ENCODE peak calls at places on chromosomes 16 and 17, in nine cellular contexts. One of them, this sample, is unnamed.

GRCh38 chr17:28849281-28849680 is 5.5 kb upstream of the ERAL1 start:
- DNase-seq in heart left ventricle: no peak
- DNase-seq in BJ: no peak
- DNase-seq in adrenal gland: no peak
- DNase-seq in hepatocyte: no peak
- DNase-seq in prostate gland: no peak
- DNase-seq in WERI-Rb-1: no peak
- DNase-seq in NT2/D1: no peak
- DNase-seq in brain microvascular endothelial cell: no peak
- DNase-seq in this sample: no peak

GRCh38 chr17:185445-186138 is 4.1 kb upstream of the DOC2B start:
- DNase-seq in heart left ventricle: no peak
- DNase-seq in BJ: no peak
- DNase-seq in adrenal gland: no peak
- DNase-seq in hepatocyte: no peak
- DNase-seq in prostate gland: no peak
- DNase-seq in WERI-Rb-1: no peak
- DNase-seq in NT2/D1: no peak
- DNase-seq in brain microvascular endothelial cell: no peak
- DNase-seq in this sample: peak; percentile 25

GRCh38 chr16:48317614-48318013 is 67.6 kb downstream of the SIAH1 start:
- DNase-seq in heart left ventricle: no peak
- DNase-seq in BJ: no peak
- DNase-seq in adrenal gland: no peak
- DNase-seq in hepatocyte: no peak
- DNase-seq in prostate gland: no peak
- DNase-seq in WERI-Rb-1: no peak
- DNase-seq in NT2/D1: no peak
- DNase-seq in brain microvascular endothelial cell: peak; percentile 87
- DNase-seq in this sample: no peak

GRCh38 chr17:79549111-79549915 is 61.5 kb downstream of the RBFOX3 start:
- DNase-seq in heart left ventricle: no peak
- DNase-seq in BJ: no peak
- DNase-seq in adrenal gland: no peak
- DNase-seq in hepatocyte: no peak
- DNase-seq in prostate gland: no peak
- DNase-seq in WERI-Rb-1: peak; percentile 94
- DNase-seq in NT2/D1: no peak
- DNase-seq in brain microvascular endothelial cell: no peak
- DNase-seq in this sample: no peak

GRCh38 chr16:1662543-1662942 is 15.5 kb upstream of the JPT2 start:
- DNase-seq in heart left ventricle: no peak
- DNase-seq in BJ: no peak
- DNase-seq in adrenal gland: no peak
- DNase-seq in hepatocyte: no peak
- DNase-seq in prostate gland: no peak
- DNase-seq in WERI-Rb-1: no peak
- DNase-seq in NT2/D1: no peak
- DNase-seq in brain microvascular endothelial cell: no peak
- DNase-seq in this sample: no peak

GRCh38 chr16:66658860-66659190 is 37.7 kb downstream of the CMTM4 start:
- DNase-seq in heart left ventricle: no peak
- DNase-seq in BJ: no peak
- DNase-seq in adrenal gland: no peak
- DNase-seq in hepatocyte: no peak
- DNase-seq in prostate gland: no peak
- DNase-seq in WERI-Rb-1: no peak
- DNase-seq in NT2/D1: no peak
- DNase-seq in brain microvascular endothelial cell: no peak
- DNase-seq in this sample: no peak

GRCh38 chr17:59361386-59361785 is 29.9 kb downstream of the YPEL2 start:
- DNase-seq in heart left ventricle: no peak
- DNase-seq in BJ: peak; percentile 87
- DNase-seq in adrenal gland: no peak
- DNase-seq in hepatocyte: no peak
- DNase-seq in prostate gland: no peak
- DNase-seq in WERI-Rb-1: no peak
- DNase-seq in NT2/D1: no peak
- DNase-seq in brain microvascular endothelial cell: peak; percentile 94
- DNase-seq in this sample: no peak

GRCh38 chr17:16923097-16923903 is 48.6 kb downstream of the TNFRSF13B start:
- DNase-seq in heart left ventricle: no peak
- DNase-seq in BJ: no peak
- DNase-seq in adrenal gland: no peak
- DNase-seq in hepatocyte: no peak
- DNase-seq in prostate gland: no peak
- DNase-seq in WERI-Rb-1: no peak
- DNase-seq in NT2/D1: no peak
- DNase-seq in brain microvascular endothelial cell: no peak
- DNase-seq in this sample: no peak

GRCh38 chr17:3980381-3980975 is 16.2 kb upstream of the ATP2A3 start:
- DNase-seq in heart left ventricle: no peak
- DNase-seq in BJ: no peak
- DNase-seq in adrenal gland: no peak
- DNase-seq in hepatocyte: no peak
- DNase-seq in prostate gland: no peak
- DNase-seq in WERI-Rb-1: no peak
- DNase-seq in NT2/D1: no peak
- DNase-seq in brain microvascular endothelial cell: no peak
- DNase-seq in this sample: no peak

GRCh38 chr17:55742272-55743102 is 8.4 kb upstream of the PCTP start:
- DNase-seq in heart left ventricle: no peak
- DNase-seq in BJ: no peak
- DNase-seq in adrenal gland: no peak
- DNase-seq in hepatocyte: no peak
- DNase-seq in prostate gland: no peak
- DNase-seq in WERI-Rb-1: no peak
- DNase-seq in NT2/D1: no peak
- DNase-seq in brain microvascular endothelial cell: no peak
- DNase-seq in this sample: peak; percentile 31
- H3K4me3 ChIP-seq in heart left ventricle: no peak overlapping the region
- H3K4me3 ChIP-seq in BJ: no peak overlapping the region
- H3K4me3 ChIP-seq in adrenal gland: no peak overlapping the region
- H3K4me3 ChIP-seq in hepatocyte: no peak overlapping the region
- H3K4me3 ChIP-seq in prostate gland: no peak overlapping the region
- H3K4me3 ChIP-seq in WERI-Rb-1: no peak overlapping the region
- H3K4me3 ChIP-seq in NT2/D1: no peak overlapping the region
- H3K4me3 ChIP-seq in brain microvascular endothelial cell: no peak overlapping the region
- H3K4me3 ChIP-seq in this sample: no peak overlapping the region

GRCh38 chr16:53787423-53787822 is 83.5 kb downstream of the FTO start:
- DNase-seq in heart left ventricle: no peak
- DNase-seq in BJ: no peak
- DNase-seq in adrenal gland: no peak
- DNase-seq in hepatocyte: no peak
- DNase-seq in prostate gland: no peak
- DNase-seq in WERI-Rb-1: no peak
- DNase-seq in NT2/D1: no peak
- DNase-seq in brain microvascular endothelial cell: no peak
- DNase-seq in this sample: no peak
- H3K36me3 ChIP-seq in heart left ventricle: no peaks in the 10 kb centered on the region
- H3K36me3 ChIP-seq in BJ: no peaks in the 10 kb centered on the region
- H3K36me3 ChIP-seq in adrenal gland: no peaks in the 10 kb centered on the region
- H3K36me3 ChIP-seq in hepatocyte: no peaks in the 10 kb centered on the region
- H3K36me3 ChIP-seq in prostate gland: no peaks in the 10 kb centered on the region
- H3K36me3 ChIP-seq in WERI-Rb-1: no peaks in the 10 kb centered on the region
- H3K36me3 ChIP-seq in NT2/D1: no peaks in the 10 kb centered on the region
- H3K36me3 ChIP-seq in brain microvascular endothelial cell: no peaks in the 10 kb centered on the region
- H3K36me3 ChIP-seq in this sample: no peaks in the 10 kb centered on the region

GRCh38 chr16:69311115-69311532 is at the start of gene VPS4A:
- DNase-seq in heart left ventricle: peak; percentile 97
- DNase-seq in BJ: peak; percentile 71
- DNase-seq in adrenal gland: peak; percentile 96
- DNase-seq in hepatocyte: peak; percentile 99
- DNase-seq in prostate gland: peak; percentile 95
- DNase-seq in WERI-Rb-1: peak; percentile 96
- DNase-seq in NT2/D1: peak; percentile 93
- DNase-seq in brain microvascular endothelial cell: peak; percentile 93
- DNase-seq in this sample: peak; percentile 97

GRCh38 chr16:69310479-69311114 is 553 bp upstream of the VPS4A start:
- DNase-seq in heart left ventricle: no peak
- DNase-seq in BJ: no peak
- DNase-seq in adrenal gland: no peak
- DNase-seq in hepatocyte: no peak
- DNase-seq in prostate gland: no peak
- DNase-seq in WERI-Rb-1: no peak
- DNase-seq in NT2/D1: no peak
- DNase-seq in brain microvascular endothelial cell: no peak
- DNase-seq in this sample: no peak

GRCh38 chr16:69313469-69313868 is 2.3 kb downstream of the VPS4A start:
- DNase-seq in heart left ventricle: no peak
- DNase-seq in BJ: no peak
- DNase-seq in adrenal gland: no peak
- DNase-seq in hepatocyte: no peak
- DNase-seq in prostate gland: no peak
- DNase-seq in WERI-Rb-1: no peak
- DNase-seq in NT2/D1: no peak
- DNase-seq in brain microvascular endothelial cell: no peak
- DNase-seq in this sample: no peak

GRCh38 chr16:69309316-69309715 is 1.8 kb upstream of the VPS4A start:
- DNase-seq in heart left ventricle: no peak
- DNase-seq in BJ: no peak
- DNase-seq in adrenal gland: no peak
- DNase-seq in hepatocyte: no peak
- DNase-seq in prostate gland: no peak
- DNase-seq in WERI-Rb-1: no peak
- DNase-seq in NT2/D1: no peak
- DNase-seq in brain microvascular endothelial cell: no peak
- DNase-seq in this sample: no peak

GRCh38 chr16:69311533-69312388 is 611 bp downstream of the VPS4A start:
- DNase-seq in heart left ventricle: no peak
- DNase-seq in BJ: no peak
- DNase-seq in adrenal gland: peak; percentile 54
- DNase-seq in hepatocyte: peak; percentile 63
- DNase-seq in prostate gland: no peak
- DNase-seq in WERI-Rb-1: peak; percentile 68
- DNase-seq in NT2/D1: no peak
- DNase-seq in brain microvascular endothelial cell: no peak
- DNase-seq in this sample: no peak
- H3K4me3 ChIP-seq in heart left ventricle: peak overlapping the region; percentile 92
- H3K4me3 ChIP-seq in BJ: peak overlapping the region; percentile 87
- H3K4me3 ChIP-seq in adrenal gland: peak overlapping the region; percentile 53
- H3K4me3 ChIP-seq in hepatocyte: peak overlapping the region; percentile 91
- H3K4me3 ChIP-seq in prostate gland: peak overlapping the region; percentile 88
- H3K4me3 ChIP-seq in WERI-Rb-1: peak overlapping the region; percentile 78
- H3K4me3 ChIP-seq in NT2/D1: peak overlapping the region; percentile 89
- H3K4me3 ChIP-seq in brain microvascular endothelial cell: peak overlapping the region; percentile 85
- H3K4me3 ChIP-seq in this sample: peak overlapping the region; percentile 86

GRCh38 chr16:72877374-72878028 is 170.4 kb downstream of the ZFHX3 start:
- DNase-seq in heart left ventricle: no peak
- DNase-seq in BJ: peak; percentile 85
- DNase-seq in adrenal gland: peak; percentile 82
- DNase-seq in hepatocyte: peak; percentile 77
- DNase-seq in prostate gland: no peak
- DNase-seq in WERI-Rb-1: no peak
- DNase-seq in NT2/D1: peak; percentile 67
- DNase-seq in brain microvascular endothelial cell: peak; percentile 89
- DNase-seq in this sample: no peak
- H3K36me3 ChIP-seq in heart left ventricle: no peaks in the 10 kb centered on the region
- H3K36me3 ChIP-seq in BJ: peaks cover 2% of the 10 kb centered on the region
- H3K36me3 ChIP-seq in adrenal gland: no peaks in the 10 kb centered on the region
- H3K36me3 ChIP-seq in hepatocyte: no peaks in the 10 kb centered on the region
- H3K36me3 ChIP-seq in prostate gland: no peaks in the 10 kb centered on the region
- H3K36me3 ChIP-seq in WERI-Rb-1: no peaks in the 10 kb centered on the region
- H3K36me3 ChIP-seq in NT2/D1: no peaks in the 10 kb centered on the region
- H3K36me3 ChIP-seq in brain microvascular endothelial cell: no peaks in the 10 kb centered on the region
- H3K36me3 ChIP-seq in this sample: no peaks in the 10 kb centered on the region

GRCh38 chr16:166375-167116 is 768 bp downstream of the HBM start:
- DNase-seq in heart left ventricle: no peak
- DNase-seq in BJ: no peak
- DNase-seq in adrenal gland: no peak
- DNase-seq in hepatocyte: no peak
- DNase-seq in prostate gland: no peak
- DNase-seq in WERI-Rb-1: no peak
- DNase-seq in NT2/D1: no peak
- DNase-seq in brain microvascular endothelial cell: no peak
- DNase-seq in this sample: no peak

GRCh38 chr16:167117-167462 is 1.3 kb downstream of the HBM start:
- DNase-seq in heart left ventricle: no peak
- DNase-seq in BJ: no peak
- DNase-seq in adrenal gland: no peak
- DNase-seq in hepatocyte: no peak
- DNase-seq in prostate gland: no peak
- DNase-seq in WERI-Rb-1: no peak
- DNase-seq in NT2/D1: no peak
- DNase-seq in brain microvascular endothelial cell: no peak
- DNase-seq in this sample: peak; percentile 14

GRCh38 chr16:165539-166374 is at the start of gene HBM:
- DNase-seq in heart left ventricle: no peak
- DNase-seq in BJ: no peak
- DNase-seq in adrenal gland: no peak
- DNase-seq in hepatocyte: no peak
- DNase-seq in prostate gland: no peak
- DNase-seq in WERI-Rb-1: peak; percentile 40
- DNase-seq in NT2/D1: no peak
- DNase-seq in brain microvascular endothelial cell: no peak
- DNase-seq in this sample: no peak

GRCh38 chr16:165218-165538 is 600 bp upstream of the HBM start:
- DNase-seq in heart left ventricle: no peak
- DNase-seq in BJ: no peak
- DNase-seq in adrenal gland: no peak
- DNase-seq in hepatocyte: no peak
- DNase-seq in prostate gland: no peak
- DNase-seq in WERI-Rb-1: no peak
- DNase-seq in NT2/D1: no peak
- DNase-seq in brain microvascular endothelial cell: no peak
- DNase-seq in this sample: no peak

DNA sequence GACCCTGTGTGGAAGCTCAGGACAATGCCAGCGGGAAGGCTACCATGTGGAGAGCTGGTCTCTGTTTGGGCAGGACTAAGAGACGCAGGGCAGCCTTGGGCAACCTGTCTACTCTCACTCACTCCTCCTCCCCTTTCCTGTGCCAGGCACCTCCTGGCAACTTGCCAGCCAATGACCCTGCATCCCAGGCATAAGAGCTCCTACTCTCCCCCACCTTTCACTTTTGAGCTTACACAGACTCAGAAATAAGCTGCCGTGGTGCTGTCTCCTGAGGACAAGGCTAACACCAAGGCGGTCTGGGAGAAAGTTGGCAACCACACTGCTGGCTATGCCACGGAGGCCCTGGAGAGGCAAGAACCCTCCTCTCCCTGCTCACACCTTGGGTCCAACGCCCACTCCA is 2.6 kb downstream of the HBM start:
- DNase-seq in heart left ventricle: no peak
- DNase-seq in BJ: no peak
- DNase-seq in adrenal gland: no peak
- DNase-seq in hepatocyte: no peak
- DNase-seq in prostate gland: no peak
- DNase-seq in WERI-Rb-1: peak; percentile 48
- DNase-seq in NT2/D1: no peak
- DNase-seq in brain microvascular endothelial cell: no peak
- DNase-seq in this sample: peak; percentile 34
- H3K4me3 ChIP-seq in heart left ventricle: no peak overlapping the region
- H3K4me3 ChIP-seq in BJ: no peak overlapping the region
- H3K4me3 ChIP-seq in adrenal gland: no peak overlapping the region
- H3K4me3 ChIP-seq in hepatocyte: no peak overlapping the region
- H3K4me3 ChIP-seq in prostate gland: no peak overlapping the region
- H3K4me3 ChIP-seq in WERI-Rb-1: no peak overlapping the region
- H3K4me3 ChIP-seq in NT2/D1: no peak overlapping the region
- H3K4me3 ChIP-seq in brain microvascular endothelial cell: no peak overlapping the region
- H3K4me3 ChIP-seq in this sample: no peak overlapping the region

This sample was measured in left lung.